ENCODE peak calls at places on chromosomes 7 and 10, in four cellular contexts. Y is endothelial cell, G is tibial artery, Q is PC-3. K is an unnamed sample.

GRCh38 chr10:130635528-130635927 is 499.3 kb downstream of the GLRX3 start:
- DNase-seq in Y (no peak), G (no peak), Q (no peak), K (no peak)

GRCh38 chr10:52951819-52952218 is 179.2 kb upstream of the MBL2 start:
- DNase-seq in Y (peak; percentile 55), G (no peak), Q (peak; percentile 97), K (no peak)

GRCh38 chr10:48606530-48607355 is 1.9 kb upstream of the ARHGAP22 start:
- DNase-seq in Y (no peak), G (peak; percentile 74), Q (peak; percentile 99), K (no peak)

GRCh38 chr7:129401228-129401967 is 32.8 kb upstream of the STRIP2 start:
- DNase-seq in Y (no peak), G (no peak), Q (peak; percentile 81), K (no peak)

GRCh38 chr10:7773845-7774801 is 13.7 kb downstream of the KIN start:
- DNase-seq in Y (no peak), G (no peak), Q (peak; percentile 52), K (no peak)

GRCh38 chr10:13386021-13386420 is 37.9 kb upstream of the SEPHS1 start:
- DNase-seq in Y (no peak), G (no peak), Q (no peak), K (no peak)

GRCh38 chr10:92068900-92069299 is 145.3 kb downstream of the BTAF1 start:
- DNase-seq in Y (no peak), G (no peak), Q (no peak), K (no peak)

GRCh38 chr7:48548667-48549066 is 375.7 kb upstream of the CDC14C start:
- DNase-seq in Y (no peak), G (no peak), Q (peak; percentile 12), K (no peak)

GRCh38 chr7:732556-732955 is 5.5 kb upstream of the PRKAR1B start:
- DNase-seq in Y (no peak), G (no peak), Q (no peak), K (no peak)

GRCh38 chr7:129669901-129670300 is 58.4 kb downstream of the NRF1 start:
- DNase-seq in Y (no peak), G (no peak), Q (no peak), K (no peak)

GRCh38 chr10:75730847-75731246 is 299.4 kb downstream of the LRMDA start:
- DNase-seq in Y (no peak), G (no peak), Q (no peak), K (no peak)

GRCh38 chr7:73851410-73852338 is 9.3 kb upstream of the TMEM270 start:
- DNase-seq in Y (no peak), G (no peak), Q (peak; percentile 98), K (no peak)

GRCh38 chr7:45703911-45704682 is 129.9 kb downstream of the ADCY1 start:
- DNase-seq in Y (no peak), G (no peak), Q (no peak), K (no peak)

GRCh38 chr7:112202819-112203218 is 3.4 kb downstream of the DOCK4 start:
- DNase-seq in Y (no peak), G (peak; percentile 28), Q (peak; percentile 52), K (peak; percentile 45)

GRCh38 chr10:69898524-69898923 is 96.8 kb downstream of the COL13A1 start:
- DNase-seq in Y (no peak), G (no peak), Q (no peak), K (no peak)

GRCh38 chr10:6221971-6222751 is 19.4 kb downstream of the PFKFB3 start:
- DNase-seq in Y (no peak), G (no peak), Q (no peak), K (no peak)

GRCh38 chr7:150949971-150950491 is 28.1 kb downstream of the KCNH2 start:
- DNase-seq in Y (no peak), G (no peak), Q (no peak), K (no peak)

GRCh38 chr7:122038904-122039303 is 105.1 kb downstream of the AASS start:
- DNase-seq in Y (no peak), G (no peak), Q (peak; percentile 14), K (no peak)

GRCh38 chr7:6419310-6419773 is 28.4 kb downstream of the DAGLB start:
- DNase-seq in Y (no peak), G (no peak), Q (no peak), K (no peak)

GRCh38 chr10:92011560-92012214 is 88.1 kb downstream of the BTAF1 start:
- DNase-seq in Y (no peak), G (no peak), Q (peak; percentile 82), K (no peak)

GRCh38 chr10:114825513-114826253 is 4.1 kb downstream of the FHIP2A start:
- DNase-seq in Y (no peak), G (no peak), Q (peak; percentile 19), K (no peak)

GRCh38 chr10:122730238-122730637 is 30.6 kb upstream of the C10orf120 start:
- DNase-seq in Y (no peak), G (no peak), Q (no peak), K (no peak)

GRCh38 chr7:128937647-128938523 is at the start of gene IRF5:
- DNase-seq in Y (no peak), G (no peak), Q (peak; percentile 66), K (no peak)

DNA sequence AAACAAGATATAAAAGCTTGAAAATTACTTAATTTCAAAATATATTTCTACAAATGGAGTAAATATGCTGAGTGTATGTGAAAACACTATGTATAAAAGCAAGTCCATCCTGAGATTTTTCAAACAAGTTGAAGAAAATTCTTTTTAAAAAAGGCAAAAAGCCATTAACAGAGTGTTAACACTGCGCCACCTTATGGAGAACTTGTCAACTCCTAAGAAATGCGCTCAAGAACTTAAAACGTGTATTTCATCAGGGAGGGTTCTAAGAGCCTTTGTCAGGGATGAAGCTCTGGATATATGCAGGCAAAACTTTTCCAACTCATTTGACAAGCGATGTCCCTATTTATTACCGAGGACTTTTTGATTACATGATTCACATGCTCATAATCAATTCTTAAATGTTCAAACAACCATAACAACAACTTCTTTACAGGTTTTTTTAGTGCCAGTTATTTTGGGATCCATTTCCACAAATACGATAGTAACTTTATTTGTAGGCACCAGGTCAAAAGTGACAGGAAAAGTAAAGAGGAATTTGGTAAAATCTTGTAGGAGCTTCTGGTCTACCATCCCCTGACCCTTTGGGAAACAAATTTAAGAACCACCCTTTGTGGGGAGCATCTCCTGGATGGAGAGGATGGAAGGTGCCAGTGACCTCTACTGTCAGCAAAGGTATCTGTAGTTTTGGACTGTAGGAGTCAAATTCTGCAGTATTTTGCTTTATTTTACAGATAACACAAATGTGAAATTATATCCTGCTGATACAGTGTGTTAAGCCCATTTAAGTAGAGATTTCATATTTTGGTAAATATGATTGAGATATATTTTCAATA is 23.2 kb downstream of the CALCR start:
- DNase-seq in Y (peak; percentile 20), G (no peak), Q (peak; percentile 57), K (no peak)
- TF ChIP-seq CTCF in Y (peak; percentile 71), G (peak; percentile 8), Q (peak; percentile 73), K (no peak)

DNA sequence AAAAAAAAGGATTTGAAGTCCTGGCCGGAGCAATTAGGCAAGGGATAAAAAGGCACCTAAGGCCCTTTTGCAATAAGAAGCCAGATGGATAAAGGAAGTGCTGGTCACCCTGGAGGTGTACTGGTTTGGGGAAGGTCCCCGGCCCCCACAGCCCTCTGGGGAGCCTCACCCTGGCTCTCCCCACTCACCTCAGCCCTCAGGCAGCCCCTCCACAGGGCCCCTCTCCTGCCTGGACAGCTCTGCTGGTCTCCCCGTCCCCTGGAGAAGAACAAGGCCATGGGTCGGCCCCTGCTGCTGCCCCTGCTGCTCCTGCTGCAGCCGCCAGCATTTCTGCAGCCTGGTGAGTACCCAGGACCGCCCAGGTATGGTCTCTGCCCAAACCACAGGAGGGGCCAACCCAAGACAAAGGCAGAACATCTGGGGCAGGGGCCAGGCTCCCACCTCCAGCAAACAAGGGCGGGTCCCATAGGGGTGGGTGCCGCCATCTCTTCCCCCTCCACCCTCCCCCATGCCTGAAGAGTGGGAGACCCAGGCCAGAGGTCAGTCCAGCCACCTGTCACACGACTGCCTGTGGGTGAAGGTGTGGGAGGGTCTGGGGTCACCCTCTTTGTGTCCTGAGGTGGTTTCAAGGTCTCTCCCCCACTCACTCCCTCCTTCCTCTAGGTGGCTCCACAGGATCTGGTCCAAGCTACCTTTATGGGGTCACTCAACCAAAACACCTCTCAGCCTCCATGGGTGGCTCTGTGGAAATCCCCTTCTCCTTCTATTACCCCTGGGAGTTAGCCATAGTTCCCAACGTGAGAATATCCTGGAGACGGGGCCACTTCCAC is at the start of gene PILRB:
- DNase-seq in Y (no peak), G (no peak), Q (no peak), K (no peak)
- TF ChIP-seq CTCF in Y (no peak), G (no peak), Q (no peak), K (no peak)

GRCh38 chr7:106291247-106291646 is 6.5 kb upstream of the NAMPT start:
- DNase-seq in Y (no peak), G (no peak), Q (no peak), K (no peak)

GRCh38 chr7:106289848-106290247 is 5.1 kb upstream of the NAMPT start:
- DNase-seq in Y (no peak), G (no peak), Q (peak; percentile 37), K (no peak)

GRCh38 chr7:106290319-106290718 is 5.5 kb upstream of the NAMPT start:
- DNase-seq in Y (no peak), G (no peak), Q (no peak), K (no peak)

GRCh38 chr7:106294334-106294733 is 9.6 kb upstream of the NAMPT start:
- DNase-seq in Y (no peak), G (no peak), Q (no peak), K (no peak)
- TF ChIP-seq CTCF in Y (peak; percentile 15), G (no peak), Q (peak; percentile 49), K (no peak)

DNA sequence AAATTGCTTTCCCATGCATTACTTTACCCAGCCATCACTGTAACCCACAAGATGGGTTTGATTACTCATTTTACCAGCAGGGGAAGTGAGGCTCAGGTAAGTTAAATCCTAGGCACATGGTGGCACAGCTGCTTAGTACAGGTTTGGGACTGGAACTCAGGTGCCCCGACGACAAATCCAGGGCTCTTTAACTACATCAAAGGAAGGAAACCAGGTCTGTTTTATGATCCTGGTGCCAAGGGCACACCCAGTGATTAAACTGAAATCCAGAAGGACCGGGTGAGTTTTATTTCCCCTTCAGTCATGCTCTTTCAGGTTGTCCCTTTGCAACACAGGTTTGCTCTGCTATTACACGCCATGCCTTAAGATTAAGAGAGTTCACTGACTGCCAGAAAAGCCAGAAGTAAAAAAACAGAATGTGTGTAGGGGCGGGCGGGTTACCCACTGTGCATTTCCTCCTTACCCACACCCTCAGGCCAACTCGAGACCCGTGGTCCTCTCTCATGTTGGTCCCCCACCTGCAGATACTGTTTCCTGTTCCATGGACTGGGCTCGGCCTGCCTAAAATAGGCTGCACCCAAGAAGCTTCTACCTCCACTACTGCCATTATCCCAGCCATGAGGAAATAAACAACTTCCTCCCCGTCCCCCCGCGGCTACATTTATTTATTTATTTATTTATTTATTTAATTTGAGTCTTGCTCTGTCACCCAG is 55.2 kb upstream of the KDM7A start:
- DNase-seq in Y (no peak), G (no peak), Q (peak; percentile 51), K (no peak)
- TF ChIP-seq CTCF in Y (no peak), G (no peak), Q (no peak), K (no peak)

GRCh38 chr7:155844019-155844453 is 31.8 kb upstream of the SHH start:
- DNase-seq in Y (no peak), G (no peak), Q (peak; percentile 84), K (no peak)
- TF ChIP-seq CTCF in Y (no peak), G (no peak), Q (peak; percentile 32), K (no peak)

GRCh38 chr10:23081891-23082290 is 13.5 kb upstream of the MSRB2 start:
- DNase-seq in Y (no peak), G (no peak), Q (peak; percentile 38), K (no peak)
- TF ChIP-seq CTCF in Y (no peak), G (no peak), Q (peak; percentile 53), K (no peak)

GRCh38 chr10:28915989-28916588 is 238.8 kb downstream of the BAMBI start:
- DNase-seq in Y (no peak), G (no peak), Q (no peak), K (no peak)
- TF ChIP-seq CTCF in Y (no peak), G (no peak), Q (no peak), K (no peak)

K was measured in omental fat pad.